ENCODE peak calls at places on chromosome 6, in six cellular contexts. A is A549, N is endothelial cell of umbilical vein, Q is GM12878, V is HepG2, F is K562. L is an unnamed sample.

GRCh38 chr6:42564496-42564890 is 664 bp downstream of the UBR2 start:
- DNase-seq in A (no peak), N (peak), Q (no peak), V (peak), F (no peak), L (no peak)

GRCh38 chr6:154606457-154606856 is 96.0 kb upstream of the CNKSR3 start:
- DNase-seq in A (no peak), N (no peak), Q (peak), V (no peak), F (no peak), L (peak)

GRCh38 chr6:15365273-15365687 is 119.4 kb downstream of the JARID2 start:
- DNase-seq in A (peak), N (peak), Q (no peak), V (no peak), F (peak), L (peak)

GRCh38 chr6:147173675-147174339 is 30.4 kb upstream of the STXBP5 start:
- DNase-seq in A (no peak), N (no peak), Q (no peak), V (no peak), F (no peak), L (no peak)

GRCh38 chr6:116062496-116062895 is 1.8 kb upstream of the FRK start:
- DNase-seq in A (no peak), N (no peak), Q (no peak), V (no peak), F (no peak), L (no peak)

GRCh38 chr6:105838156-105838555 is 248.0 kb upstream of the PRDM1 start:
- DNase-seq in A (no peak), N (no peak), Q (no peak), V (no peak), F (no peak), L (no peak)

GRCh38 chr6:50706575-50706974 is 6.8 kb upstream of the TFAP2D start:
- DNase-seq in A (no peak), N (no peak), Q (no peak), V (no peak), F (no peak), L (no peak)

GRCh38 chr6:5125152-5126006 is 40.2 kb downstream of the PPP1R3G start:
- DNase-seq in A (peak), N (no peak), Q (no peak), V (peak), F (peak), L (no peak)

GRCh38 chr6:79671605-79672266 is 40.6 kb downstream of the SH3BGRL2 start:
- DNase-seq in A (peak), N (peak), Q (no peak), V (peak), F (peak), L (no peak)

GRCh38 chr6:122472022-122472340 is 374 bp upstream of the SERINC1 start:
- DNase-seq in A (peak), N (no peak), Q (no peak), V (no peak), F (no peak), L (no peak)

GRCh38 chr6:122471107-122472021 is at the start of gene SERINC1:
- DNase-seq in A (peak), N (peak), Q (peak), V (peak), F (peak), L (peak)

DNA sequence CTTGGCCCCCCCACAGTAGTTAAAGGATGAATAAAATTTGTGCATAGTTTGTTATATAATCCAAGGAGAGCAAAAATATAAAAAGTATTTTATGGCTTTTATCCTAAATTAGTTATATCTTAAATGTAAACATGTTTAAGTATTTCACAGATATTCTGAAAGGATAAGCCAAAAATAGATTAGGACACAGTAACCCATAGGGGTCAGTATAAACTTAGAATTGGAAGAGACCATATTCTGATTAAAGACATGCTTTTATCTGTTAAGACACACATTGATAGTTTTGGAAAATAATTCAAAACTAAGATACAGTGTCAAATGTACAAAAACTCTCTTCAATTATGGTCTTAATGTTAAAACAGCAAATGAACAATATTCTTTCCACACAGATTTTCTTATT is 4.5 kb upstream of the SERINC1 start:
- DNase-seq in A (peak), N (peak), Q (no peak), V (peak), F (no peak), L (peak)
- TF ChIP-seq CTCF in A (peak), N (peak), Q (no peak), V (peak), F (peak), L (peak)

DNA sequence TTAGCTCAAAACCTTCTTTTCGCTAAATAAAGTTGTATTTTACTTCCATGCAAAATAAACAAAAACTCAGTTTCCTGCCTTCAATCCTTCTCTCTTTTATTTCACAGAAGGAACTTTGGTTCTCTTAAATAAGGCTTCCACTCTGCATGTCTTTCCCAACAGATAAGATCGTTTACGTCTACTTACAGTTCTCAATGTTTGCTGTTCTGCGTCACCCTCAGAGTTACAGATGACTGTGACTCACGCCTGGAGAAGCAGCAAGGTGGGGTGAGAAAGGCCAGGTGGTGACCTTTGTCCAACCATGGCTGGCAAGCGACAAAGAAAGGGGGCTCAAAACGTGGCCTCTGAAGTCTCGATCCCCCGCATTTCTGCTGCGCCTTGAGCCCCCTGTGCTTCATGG is 51.4 kb upstream of the RPS6KA2 start:
- DNase-seq in A (peak), N (no peak), Q (no peak), V (peak), F (no peak), L (no peak)
- TF ChIP-seq MYC in A (no peak), N (no peak), Q (no peak), V (no peak), F (no peak), L (no peak)

GRCh38 chr6:63963756-63964315 is 328.2 kb downstream of the PHF3 start:
- DNase-seq in A (no peak), N (no peak), Q (no peak), V (no peak), F (no peak), L (no peak)
- TF ChIP-seq CTCF in A (no peak), N (no peak), Q (no peak), V (peak), F (no peak), L (no peak)

DNA sequence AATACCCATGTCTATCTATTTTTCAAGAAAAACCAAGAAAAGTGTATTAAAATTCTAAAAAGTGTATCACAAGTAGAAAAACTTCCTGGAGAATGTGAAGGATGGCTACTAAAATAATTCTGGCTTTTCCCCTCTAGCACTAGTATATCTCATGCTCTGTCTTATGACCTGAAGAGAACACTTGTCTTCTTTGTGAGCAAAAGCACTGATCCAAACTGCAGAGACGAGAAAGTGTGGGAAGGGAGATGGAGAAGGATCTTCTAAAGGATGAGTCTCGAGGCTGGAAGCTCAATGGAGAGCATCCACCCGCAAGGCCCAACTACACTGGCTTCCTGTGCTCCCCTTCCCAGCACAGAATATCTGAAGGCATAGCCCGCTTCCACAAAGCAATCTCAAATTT is 23.5 kb downstream of the STX7 start:
- DNase-seq in A (no peak), N (no peak), Q (no peak), V (no peak), F (no peak), L (no peak)
- TF ChIP-seq MYC in A (no peak), N (no peak), Q (no peak), V (no peak), F (no peak), L (no peak)

DNA sequence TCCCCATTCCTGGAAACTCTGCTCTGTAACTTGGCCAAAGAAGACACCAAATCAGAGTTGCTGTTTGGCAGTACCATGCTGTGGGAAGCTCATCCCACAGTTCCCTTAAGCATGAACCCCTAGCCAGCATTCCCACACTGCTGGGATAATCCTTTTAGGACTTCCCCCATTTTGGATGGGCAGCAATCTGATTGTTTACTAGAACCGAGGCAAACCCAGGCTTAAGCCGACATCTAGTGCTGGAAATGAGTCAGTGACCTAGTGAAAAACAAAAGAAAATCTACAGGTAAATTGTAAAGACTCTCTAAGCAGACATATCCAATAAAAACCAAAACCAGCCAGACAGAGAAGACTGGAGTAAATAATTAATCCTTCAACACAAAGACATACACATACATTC is 5.2 kb downstream of the DNAH8 start:
- DNase-seq in A (peak), N (peak), Q (no peak), V (peak), F (no peak), L (no peak)
- TF ChIP-seq CTCF in A (no peak), N (peak), Q (peak), V (peak), F (peak), L (peak)

GRCh38 chr6:170260686-170261085 is 30.2 kb downstream of the DLL1 start:
- DNase-seq in A (no peak), N (no peak), Q (no peak), V (no peak), F (peak), L (no peak)
- TF ChIP-seq MYC in A (no peak), N (no peak), Q (no peak), V (no peak), F (no peak), L (no peak)

GRCh38 chr6:12842126-12842525 is 125.6 kb downstream of the PHACTR1 start:
- DNase-seq in A (no peak), N (no peak), Q (no peak), V (no peak), F (no peak), L (no peak)

GRCh38 chr6:12841619-12842018 is 125.1 kb downstream of the PHACTR1 start:
- DNase-seq in A (no peak), N (no peak), Q (no peak), V (no peak), F (no peak), L (no peak)

GRCh38 chr6:12842658-12843057 is 126.1 kb downstream of the PHACTR1 start:
- DNase-seq in A (no peak), N (no peak), Q (no peak), V (no peak), F (no peak), L (no peak)

GRCh38 chr6:12845224-12846004 is 128.8 kb downstream of the PHACTR1 start:
- DNase-seq in A (no peak), N (no peak), Q (no peak), V (no peak), F (no peak), L (no peak)

DNA sequence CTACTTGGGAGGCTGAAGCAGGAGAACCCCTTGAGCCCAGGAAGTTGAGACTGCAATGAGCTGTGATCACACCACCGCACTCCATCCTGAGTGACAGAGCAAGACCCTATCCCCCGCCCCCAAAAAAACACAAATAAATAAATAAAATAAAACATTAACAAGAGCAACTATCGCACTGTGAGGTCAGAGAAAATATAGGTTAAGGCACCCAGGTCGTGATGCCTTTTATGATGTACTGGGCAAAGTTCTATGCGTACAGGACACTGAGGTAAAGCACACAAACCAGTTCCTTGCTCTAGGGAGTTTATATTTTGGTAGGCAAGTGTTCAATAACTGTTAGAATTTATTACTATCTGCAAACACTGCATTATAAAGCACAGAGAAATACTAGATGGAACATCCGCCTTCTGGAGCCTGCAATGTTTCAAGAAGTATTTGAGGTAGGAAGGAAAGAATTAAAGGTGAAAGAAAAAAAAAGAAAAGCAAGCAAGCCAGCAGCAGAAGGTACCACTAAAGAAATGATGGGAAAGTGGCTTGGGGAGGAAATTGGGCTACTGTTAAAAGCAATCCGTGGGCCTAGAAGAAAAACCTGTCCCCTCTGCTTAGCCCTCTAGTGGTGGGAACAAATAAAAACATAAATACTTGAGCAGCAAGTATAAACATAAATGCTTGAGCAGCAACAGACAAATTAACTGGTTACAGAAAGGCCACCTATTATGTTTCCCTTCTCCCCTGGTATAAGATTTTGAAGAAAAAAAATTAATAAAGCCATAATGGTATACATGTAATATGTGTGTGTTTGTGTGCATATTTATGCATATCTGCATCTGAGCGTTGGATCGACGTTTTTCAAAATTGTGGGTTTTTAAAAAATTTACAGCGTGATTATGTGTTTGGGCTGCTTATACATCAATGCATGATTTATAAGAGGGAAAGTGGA is 128.0 kb downstream of the PHACTR1 start:
- DNase-seq in A (peak), N (peak), Q (no peak), V (peak), F (peak), L (peak)
- TF ChIP-seq CTCF in A (peak), N (peak), Q (peak), V (peak), F (peak), L (peak)

GRCh38 chr6:160455484-160456213 is 107.5 kb downstream of the SLC22A3 start:
- DNase-seq in A (peak), N (peak), Q (peak), V (peak), F (peak), L (peak)
- TF ChIP-seq MYC in A (no peak), N (no peak), Q (no peak), V (no peak), F (peak), L (no peak)